ENCODE peak calls at places on chromosomes 16 and 17, in six cellular contexts. E is thoracic aorta; Y is A673; A is CD8-positive, alpha-beta T cell; M is OCI-LY7; V is HCT116. B is an unnamed sample.

GRCh38 chr17:66636111-66636510 is 198.8 kb upstream of the CACNG5 start:
- DNase-seq in E (no peak), V (no peak), Y (no peak), A (no peak), M (no peak), B (no peak)

GRCh38 chr17:14575349-14575966 is 274.6 kb downstream of the HS3ST3B1 start:
- DNase-seq in V (no peak), A (no peak), M (no peak), E (no peak), Y (no peak), B (no peak)

GRCh38 chr17:73387746-73388577 is 76.2 kb upstream of the CDC42EP4 start:
- DNase-seq in E (no peak), Y (peak), V (no peak), M (no peak), A (no peak), B (peak)

GRCh38 chr17:38877130-38877851 is 7.4 kb downstream of the LASP1 start:
- DNase-seq in M (peak), E (no peak), Y (peak), A (no peak), V (no peak), B (peak)

GRCh38 chr16:79210629-79211028 is 389.9 kb downstream of the MAF start:
- DNase-seq in A (no peak), V (no peak), Y (no peak), M (no peak), E (no peak), B (no peak)

GRCh38 chr16:68782198-68783174 is 45.4 kb downstream of the CDH1 start:
- DNase-seq in M (peak), V (no peak), A (no peak), Y (no peak), E (no peak), B (no peak)

GRCh38 chr16:72073831-72074230 is 10.8 kb downstream of the HPR start:
- DNase-seq in E (peak), A (no peak), M (no peak), V (no peak), Y (no peak), B (no peak)

GRCh38 chr17:72515291-72516065 is 394.7 kb downstream of the SOX9 start:
- DNase-seq in A (no peak), M (no peak), Y (no peak), E (no peak), V (no peak), B (no peak)

GRCh38 chr17:32502710-32503109 is 15.9 kb downstream of the CDK5R1 start:
- DNase-seq in A (no peak), Y (no peak), M (no peak), E (no peak), V (no peak), B (no peak)

GRCh38 chr17:12618557-12618956 is 47.1 kb upstream of the MYOCD start:
- DNase-seq in A (no peak), M (no peak), V (no peak), E (no peak), Y (no peak), B (no peak)

GRCh38 chr17:41974658-41975057 is 8.1 kb downstream of the CNP start:
- DNase-seq in V (no peak), Y (no peak), M (no peak), A (no peak), E (no peak), B (no peak)

GRCh38 chr17:3043737-3044365 is 19.6 kb downstream of the OR1D5 start:
- DNase-seq in V (no peak), A (no peak), Y (peak), M (peak), E (no peak), B (no peak)

GRCh38 chr17:51997723-51998122 is 160.8 kb downstream of the CA10 start:
- DNase-seq in V (no peak), Y (no peak), M (no peak), E (no peak), A (no peak), B (no peak)

GRCh38 chr16:80620656-80621605 is 80.1 kb downstream of the DYNLRB2 start:
- DNase-seq in A (no peak), V (no peak), M (no peak), E (no peak), Y (no peak), B (no peak)

GRCh38 chr17:38451840-38452529 is 23.7 kb downstream of the ARHGAP23 start:
- DNase-seq in M (no peak), A (no peak), Y (peak), V (no peak), E (no peak), B (no peak)

GRCh38 chr17:7560172-7561027 is 1.3 kb upstream of the SENP3 start:
- DNase-seq in Y (peak), V (no peak), E (no peak), A (no peak), M (peak), B (no peak)
- H3K4me3 ChIP-seq in Y (peak), V (peak), E (peak), A (peak), M (peak), B (peak)

DNA sequence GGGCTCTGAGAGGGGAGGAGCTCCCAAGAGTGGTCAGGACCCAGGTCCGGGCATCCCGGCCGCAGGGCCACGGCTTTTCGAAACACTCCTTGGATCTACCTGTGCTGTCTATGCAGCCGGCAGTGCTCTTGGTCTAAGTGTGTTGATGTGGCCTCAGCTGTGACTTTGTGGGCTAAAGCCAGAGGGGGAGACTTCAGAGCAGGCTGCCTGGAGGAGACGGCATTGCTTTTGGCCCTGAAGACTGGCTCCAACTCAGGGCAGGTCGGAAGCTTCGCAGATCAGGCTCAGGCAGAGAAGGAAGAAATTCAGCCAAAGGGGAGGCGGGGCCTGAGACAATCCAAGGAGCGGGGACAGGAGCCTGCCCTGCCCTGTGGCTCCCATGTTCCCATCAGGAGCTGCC is 31.4 kb downstream of the PIEZO1 start:
- DNase-seq in V (no peak), Y (no peak), A (no peak), M (no peak), E (no peak), B (no peak)
- TF ChIP-seq CTCF in V (no peak), Y (no peak), A (no peak), M (peak), E (no peak), B (no peak)

DNA sequence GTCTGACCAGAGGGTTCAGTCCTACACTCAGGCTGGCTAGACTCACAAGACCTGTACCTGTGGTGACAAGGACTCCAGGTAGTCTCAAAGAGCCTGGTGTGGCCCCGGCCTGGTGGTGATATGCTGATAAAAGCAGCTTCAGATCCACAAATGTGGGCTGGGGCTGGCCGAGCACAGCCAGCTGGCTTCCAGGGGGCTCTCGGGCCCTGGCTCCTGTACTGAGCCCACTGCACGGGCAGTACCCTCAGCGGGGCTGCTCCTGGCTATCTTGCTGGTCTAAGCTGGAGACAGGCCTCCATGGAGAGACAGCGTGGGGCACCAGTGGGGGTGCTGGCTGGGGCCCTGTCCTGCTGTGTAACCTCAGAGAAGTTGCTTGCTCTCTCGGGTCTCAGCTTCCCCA is 4.3 kb downstream of the SMIM5 start:
- DNase-seq in Y (no peak), M (no peak), V (no peak), E (no peak), A (no peak), B (peak)
- H3K27ac ChIP-seq in Y (no peak), M (no peak), V (no peak), E (no peak), A (no peak), B (no peak)

GRCh38 chr16:684067-684794 is at the start of gene JMJD8:
- DNase-seq in A (peak), V (peak), Y (peak), M (peak), E (peak), B (peak)

GRCh38 chr16:685967-686366 is 1.8 kb upstream of the JMJD8 start:
- DNase-seq in Y (no peak), E (no peak), M (no peak), A (no peak), V (no peak), B (peak)

GRCh38 chr16:686459-687260 is 2.5 kb upstream of the JMJD8 start:
- DNase-seq in M (no peak), Y (no peak), E (no peak), V (no peak), A (no peak), B (no peak)

GRCh38 chr16:683396-684066 is 603 bp downstream of the JMJD8 start:
- DNase-seq in E (no peak), A (no peak), Y (no peak), V (no peak), M (no peak), B (no peak)

DNA sequence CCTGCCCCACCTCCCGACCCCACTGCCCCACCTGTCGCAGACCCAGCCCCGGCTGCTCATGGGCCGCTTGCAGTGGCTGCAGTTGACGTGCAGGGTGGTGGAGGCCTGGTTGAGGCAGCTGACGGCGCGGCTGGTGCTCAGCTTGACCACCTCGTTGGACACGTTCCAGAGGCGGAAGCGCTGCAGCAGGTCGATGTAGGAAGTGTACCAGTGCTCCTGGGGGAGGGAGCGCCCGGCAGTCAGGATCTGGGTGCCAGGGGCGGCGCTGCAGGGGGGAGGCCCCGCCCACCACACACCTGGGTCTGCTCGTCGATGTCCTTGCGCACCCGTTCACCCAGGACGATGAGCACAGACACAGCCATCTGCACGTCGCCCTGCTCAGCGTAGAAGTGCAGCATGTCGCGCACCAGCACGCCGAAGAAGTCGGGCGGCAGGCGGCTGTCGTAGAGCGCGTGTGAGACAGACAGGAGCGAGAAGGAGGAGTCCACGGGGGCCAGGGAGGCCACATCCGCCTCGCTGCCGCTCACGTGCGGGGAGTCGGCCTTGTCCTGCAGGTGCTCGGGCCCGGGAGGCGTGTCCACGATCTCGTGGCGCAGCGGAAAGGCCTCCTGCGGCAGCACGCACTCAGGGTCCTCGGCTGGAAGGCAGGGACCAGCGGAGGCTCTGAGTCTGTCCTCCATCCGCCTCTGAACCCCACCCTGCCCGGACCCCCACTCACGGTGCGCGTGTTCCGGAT is 995 bp upstream of the JMJD8 start:
- DNase-seq in M (no peak), E (no peak), A (no peak), V (no peak), Y (no peak), B (peak)
- H3K4me3 ChIP-seq in M (no peak), E (peak), A (no peak), V (peak), Y (no peak), B (peak)

DNA sequence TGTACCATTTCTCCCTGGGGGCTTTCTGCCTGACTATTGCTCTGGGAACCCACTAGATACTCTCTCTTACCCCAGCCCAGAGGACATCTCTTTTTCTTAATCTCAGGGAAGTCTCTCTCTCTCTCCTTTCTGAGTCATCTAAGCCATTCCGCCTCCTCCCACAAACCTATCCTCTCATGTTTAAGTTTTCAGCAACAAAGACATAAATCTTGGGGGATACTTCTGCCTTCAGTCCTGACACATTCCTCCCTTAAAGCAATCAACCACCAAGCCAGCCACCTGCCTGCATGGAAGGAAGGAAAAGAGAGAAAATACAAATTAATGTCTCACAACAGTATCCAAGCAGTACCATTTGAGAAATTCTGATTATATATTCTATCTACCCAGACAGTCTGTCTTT is 128.8 kb downstream of the HS3ST2 start:
- DNase-seq in V (no peak), E (no peak), Y (no peak), M (no peak), A (no peak), B (no peak)
- TF ChIP-seq CTCF in V (no peak), E (no peak), Y (no peak), M (no peak), A (no peak), B (no peak)

DNA sequence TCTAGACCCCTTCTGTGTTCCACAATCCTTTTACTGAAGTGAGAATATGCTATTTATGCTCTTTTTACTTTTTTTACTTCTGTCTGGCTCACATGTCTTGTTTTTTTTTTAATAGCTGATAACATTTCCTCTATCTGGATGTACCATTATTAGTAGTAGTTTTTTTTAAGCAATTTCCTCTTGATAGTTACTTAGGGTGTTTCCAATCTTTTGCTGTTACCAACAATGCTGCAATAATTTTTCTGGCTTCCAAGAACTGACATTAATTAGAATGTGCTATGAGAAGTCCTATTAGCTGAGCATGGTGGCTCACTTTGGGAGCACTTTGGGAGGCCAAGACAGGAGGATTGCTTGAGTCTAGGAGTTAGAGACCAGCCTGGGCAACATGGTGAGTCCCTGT is 32.0 kb downstream of the KSR1 start:
- DNase-seq in Y (no peak), V (no peak), M (no peak), A (no peak), E (no peak), B (no peak)
- H3K27ac ChIP-seq in Y (no peak), V (no peak), M (no peak), A (no peak), E (no peak), B (peak)